ENCODE peak calls at places on chromosomes 1 and 21, in four cellular contexts. V is CD8-positive, alpha-beta memory T cell; F is activated naive CD8-positive, alpha-beta T cell treated with anti-CD3 and anti-CD28 coated beads, Interleukin-2, amount 10 ng/mL, durations not matched to agents 7 days and 5 days; H is choroid plexus epithelial cell. X is an unnamed sample.
A peak's percentile ranks its signal among the peaks of the same experiment; 100 is the strongest.

GRCh38 chr1:87451229-87451900 is 122.7 kb downstream of the LMO4 start:
- DNase-seq in H (peak; percentile 40), V (no peak), F (no peak), X (no peak)

GRCh38 chr1:9107156-9107555 is 21.7 kb downstream of the GPR157 start:
- DNase-seq in V (no peak), F (no peak), H (peak; percentile 28), X (no peak)

GRCh38 chr1:198678301-198678836 is 39.5 kb downstream of the PTPRC start:
- DNase-seq in V (peak; percentile 76), F (no peak), H (no peak), X (no peak)

GRCh38 chr1:150469291-150469690 is 17.9 kb upstream of the TARS2 start:
- DNase-seq in F (no peak), H (no peak), V (no peak), X (no peak)

GRCh38 chr1:36520771-36521420 is 38.2 kb upstream of the CSF3R start:
- DNase-seq in V (no peak), F (no peak), H (no peak), X (no peak)

GRCh38 chr1:79322511-79323027 is 316.0 kb upstream of the ADGRL4 start:
- DNase-seq in V (no peak), H (peak; percentile 50), F (no peak), X (no peak)

GRCh38 chr1:160776178-160776577 is 19.8 kb upstream of the LY9 start:
- DNase-seq in V (no peak), H (no peak), F (no peak), X (no peak)

GRCh38 chr1:68011786-68012375 is 38.5 kb downstream of the DIRAS3 start:
- DNase-seq in H (peak; percentile 10), F (no peak), V (no peak), X (no peak)

GRCh38 chr1:54218883-54219687 is 19.1 kb downstream of the MRPL37 start:
- DNase-seq in F (no peak), V (no peak), H (peak; percentile 39), X (no peak)

GRCh38 chr1:40107290-40107959 is 10.4 kb upstream of the PPT1 start:
- DNase-seq in V (no peak), H (no peak), F (no peak), X (no peak)

GRCh38 chr1:53070621-53071020 is 8.6 kb downstream of the PODN start:
- DNase-seq in F (peak; percentile 15), V (no peak), H (no peak), X (no peak)

GRCh38 chr1:92567211-92567868 is 80.6 kb upstream of the GFI1 start:
- DNase-seq in H (peak; percentile 80), V (no peak), F (no peak), X (no peak)

GRCh38 chr21:31530918-31531705 is 128.4 kb upstream of the SOD1 start:
- DNase-seq in F (no peak), V (no peak), H (peak; percentile 26), X (no peak)

GRCh38 chr1:89990976-89991831 is 3.7 kb upstream of the ZNF326 start:
- DNase-seq in H (no peak), V (no peak), F (no peak), X (no peak)

GRCh38 chr1:46274224-46275029 is 26.9 kb downstream of the RAD54L start:
- DNase-seq in F (no peak), H (peak; percentile 15), V (no peak), X (no peak)

GRCh38 chr1:113538225-113538624 is 147.9 kb downstream of the MAGI3 start:
- DNase-seq in F (no peak), H (no peak), V (no peak), X (no peak)

GRCh38 chr1:119988316-119989067 is 81.0 kb downstream of the NOTCH2 start:
- DNase-seq in F (no peak), V (no peak), H (no peak), X (no peak)

GRCh38 chr1:159937014-159937750 is 8.2 kb downstream of the IGSF9 start:
- DNase-seq in F (no peak), V (no peak), H (no peak), X (no peak)

GRCh38 chr1:198711837-198712236 is 73.0 kb downstream of the PTPRC start:
- DNase-seq in V (no peak), F (no peak), H (no peak), X (no peak)

GRCh38 chr1:247390116-247390791 is 25.7 kb upstream of the NLRP3 start:
- DNase-seq in V (peak; percentile 76), H (peak; percentile 82), F (peak; percentile 76), X (peak; percentile 72)

GRCh38 chr1:39509360-39510009 is 18.0 kb downstream of the BMP8A start:
- DNase-seq in H (peak; percentile 70), F (peak; percentile 49), V (no peak), X (no peak)

GRCh38 chr1:192809286-192810252 is 730 bp downstream of the RGS2 start:
- DNase-seq in F (no peak), V (peak; percentile 58), H (peak; percentile 71), X (peak; percentile 58)

GRCh38 chr1:93395195-93395594 is 49.5 kb downstream of the DR1 start:
- DNase-seq in H (peak; percentile 65), V (no peak), F (no peak), X (no peak)

GRCh38 chr1:196433000-196433399 is 175.2 kb downstream of the KCNT2 start:
- DNase-seq in V (no peak), H (no peak), F (no peak), X (no peak)

GRCh38 chr1:32901823-32902534 is 790 bp upstream of the TMEM54 start:
- DNase-seq in V (no peak), H (no peak), F (no peak), X (no peak)

GRCh38 chr1:234863596-234863995 is 253.6 kb upstream of the IRF2BP2 start:
- DNase-seq in H (peak; percentile 53), V (no peak), F (no peak), X (no peak)

GRCh38 chr1:57683037-57683928 is 259.4 kb upstream of the DAB1 start:
- DNase-seq in V (no peak), F (no peak), H (no peak), X (no peak)

GRCh38 chr1:20485527-20486456 is at the start of gene CAMK2N1:
- DNase-seq in H (peak; percentile 49), V (peak; percentile 49), F (peak; percentile 60), X (peak; percentile 24)

GRCh38 chr21:37446552-37446951 is 80.0 kb downstream of the DYRK1A start:
- DNase-seq in V (no peak), H (no peak), F (no peak), X (no peak)

GRCh38 chr1:201556841-201557571 is 18.1 kb downstream of the NAV1 start:
- DNase-seq in H (peak; percentile 81), F (no peak), V (no peak), X (no peak)

GRCh38 chr1:228979325-228979699 is 244.0 kb downstream of the RHOU start:
- DNase-seq in V (no peak), H (no peak), F (no peak), X (no peak)

GRCh38 chr21:37848721-37849490 is 67.4 kb downstream of the KCNJ6 start:
- DNase-seq in F (no peak), V (no peak), H (no peak), X (no peak)

GRCh38 chr1:61192666-61193325 is 110.4 kb downstream of the NFIA start:
- DNase-seq in V (no peak), H (no peak), F (no peak), X (no peak)

GRCh38 chr1:224528900-224529299 is 87.2 kb upstream of the CNIH3 start:
- DNase-seq in F (no peak), H (peak; percentile 68), V (no peak), X (no peak)

GRCh38 chr21:45555251-45555556 is 13.0 kb upstream of the SLC19A1 start:
- DNase-seq in H (no peak), F (no peak), V (no peak), X (no peak)

GRCh38 chr21:35257413-35257812 is 208.3 kb upstream of the RUNX1 start:
- DNase-seq in V (no peak), H (peak; percentile 98), F (no peak), X (no peak)